ENCODE peak calls at places on chromosomes 11 and 22, in ten cellular contexts. M is transverse colon, F is HCT116, B is spleen, C is H1, W is stomach, N is suprapubic skin, V is prostate gland, P is sigmoid colon, J is endothelial cell of umbilical vein. A is an unnamed sample.

GRCh38 chr22:19891350-19892248 is 36.9 kb upstream of the GNB1L start:
- DNase-seq in P (no peak), V (no peak), J (peak), C (no peak), B (peak), M (no peak), F (no peak), N (no peak), W (no peak), A (no peak)

GRCh38 chr11:31796523-31797226 is 14.4 kb downstream of the PAX6 start:
- DNase-seq in M (no peak), C (no peak), V (no peak), P (no peak), B (no peak), F (no peak), J (no peak), N (no peak), W (no peak), A (peak)

GRCh38 chr22:45469573-45470383 is 32.9 kb upstream of the FBLN1 start:
- DNase-seq in J (no peak), F (no peak), N (no peak), C (no peak), W (no peak), V (peak), B (peak), M (no peak), P (peak), A (no peak)

GRCh38 chr11:19994712-19995111 is 165.6 kb downstream of the DBX1 start:
- DNase-seq in M (no peak), V (no peak), N (no peak), W (no peak), B (no peak), P (no peak), F (no peak), C (no peak), J (no peak), A (no peak)

GRCh38 chr11:118635237-118635591 is 27.8 kb downstream of the PHLDB1 start:
- DNase-seq in J (no peak), W (no peak), F (no peak), N (no peak), M (no peak), C (no peak), V (peak), B (no peak), P (no peak), A (no peak)

GRCh38 chr11:24295360-24295759 is 201.5 kb upstream of the LUZP2 start:
- DNase-seq in P (no peak), V (no peak), W (no peak), J (peak), N (no peak), F (no peak), C (no peak), M (no peak), B (no peak), A (no peak)

GRCh38 chr11:117412653-117413275 is 85.1 kb downstream of the CEP164 start:
- DNase-seq in N (peak), C (no peak), V (no peak), P (peak), B (no peak), M (no peak), W (no peak), F (no peak), J (no peak), A (no peak)

GRCh38 chr22:27491888-27492287 is 309.7 kb downstream of the MN1 start:
- DNase-seq in C (no peak), P (no peak), W (no peak), J (no peak), N (no peak), B (no peak), M (no peak), F (no peak), V (no peak), A (no peak)

GRCh38 chr11:3087821-3088800 is 30.9 kb upstream of the CARS1 start:
- DNase-seq in B (no peak), W (no peak), N (no peak), P (no peak), M (no peak), C (no peak), J (no peak), V (no peak), F (no peak), A (no peak)

GRCh38 chr11:134503104-134503503 is 91.1 kb upstream of the B3GAT1 start:
- DNase-seq in B (peak), J (no peak), F (no peak), V (no peak), M (no peak), W (peak), P (peak), N (peak), C (no peak), A (no peak)

GRCh38 chr11:72305077-72305476 is 61.1 kb upstream of the PHOX2A start:
- DNase-seq in N (no peak), J (no peak), B (no peak), W (no peak), P (no peak), M (no peak), F (no peak), C (no peak), V (no peak), A (no peak)

GRCh38 chr11:72309074-72309598 is 65.2 kb upstream of the PHOX2A start:
- DNase-seq in M (no peak), W (no peak), V (no peak), F (no peak), P (no peak), C (no peak), J (no peak), B (no peak), N (no peak), A (no peak)

GRCh38 chr11:72307439-72307838 is 63.5 kb upstream of the PHOX2A start:
- DNase-seq in B (no peak), N (no peak), W (no peak), P (no peak), V (no peak), M (no peak), J (no peak), C (no peak), F (no peak), A (no peak)

GRCh38 chr11:72306186-72306585 is 62.2 kb upstream of the PHOX2A start:
- DNase-seq in C (no peak), B (no peak), V (no peak), W (no peak), F (no peak), N (no peak), M (no peak), J (no peak), P (no peak), A (no peak)

DNA sequence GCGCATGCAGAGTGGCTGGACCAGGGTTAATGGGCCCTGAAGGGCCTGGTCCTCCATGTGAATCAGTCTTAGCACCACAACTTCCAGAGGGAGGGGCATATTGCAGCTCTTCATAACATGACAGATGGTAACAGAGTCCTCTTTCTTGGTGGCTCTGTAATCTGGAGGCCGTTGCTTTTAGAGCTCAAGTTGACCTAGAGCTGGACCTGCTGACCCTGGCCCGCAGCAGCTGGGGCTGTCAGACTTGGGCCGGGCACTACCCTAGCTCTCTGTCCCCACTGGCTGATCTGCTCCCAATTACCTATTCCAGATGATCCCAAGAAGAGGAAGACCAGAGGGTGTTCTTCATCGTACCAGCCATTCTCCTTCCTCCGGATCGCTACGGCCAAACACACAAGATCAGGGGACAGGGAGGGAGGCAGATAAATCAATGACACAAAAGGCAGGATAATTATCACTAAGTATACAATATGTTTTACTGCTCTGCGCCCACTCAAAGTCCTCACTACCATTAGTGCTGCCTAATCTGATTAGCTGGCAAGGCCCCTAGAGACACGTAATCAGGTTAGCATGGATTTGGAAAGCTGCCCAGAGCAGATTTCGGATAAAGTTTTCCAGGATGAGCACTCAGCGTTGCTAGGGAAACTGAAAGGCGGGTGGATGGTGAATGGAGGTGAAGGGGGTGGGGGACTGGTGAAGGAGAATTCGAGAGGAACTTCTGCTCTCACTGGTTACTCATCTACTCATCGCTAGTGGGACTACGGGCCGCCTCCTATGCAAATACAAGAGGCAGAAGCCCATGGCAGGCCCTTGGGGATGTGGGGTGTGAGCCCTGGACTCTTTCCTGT is 64.5 kb upstream of the PHOX2A start:
- DNase-seq in F (no peak), J (peak), N (no peak), B (no peak), P (no peak), M (no peak), C (no peak), W (no peak), V (no peak), A (no peak)
- TF ChIP-seq POLR2AphosphoS5 in F (no peak), J (no peak), N (no peak), B (no peak), P (no peak), M (no peak), C (no peak), W (no peak), V (no peak), A (no peak)

GRCh38 chr22:50507991-50508884 is at the start of gene NCAPH2:
- DNase-seq in J (peak), C (peak), N (peak), M (peak), F (peak), W (peak), B (peak), V (peak), P (peak), A (no peak)

GRCh38 chr22:50508897-50509296 is 873 bp downstream of the NCAPH2 start:
- DNase-seq in P (no peak), W (no peak), C (no peak), B (no peak), N (no peak), J (no peak), F (no peak), V (no peak), M (no peak), A (no peak)

GRCh38 chr22:50505776-50506610 is 1.5 kb downstream of the LMF2 start:
- DNase-seq in N (peak), F (no peak), C (no peak), V (no peak), B (peak), P (peak), W (no peak), J (no peak), M (no peak), A (no peak)

GRCh38 chr22:50506611-50507420 is 686 bp downstream of the LMF2 start:
- DNase-seq in W (no peak), P (peak), M (no peak), V (no peak), B (peak), N (peak), F (no peak), C (peak), J (no peak), A (no peak)

DNA sequence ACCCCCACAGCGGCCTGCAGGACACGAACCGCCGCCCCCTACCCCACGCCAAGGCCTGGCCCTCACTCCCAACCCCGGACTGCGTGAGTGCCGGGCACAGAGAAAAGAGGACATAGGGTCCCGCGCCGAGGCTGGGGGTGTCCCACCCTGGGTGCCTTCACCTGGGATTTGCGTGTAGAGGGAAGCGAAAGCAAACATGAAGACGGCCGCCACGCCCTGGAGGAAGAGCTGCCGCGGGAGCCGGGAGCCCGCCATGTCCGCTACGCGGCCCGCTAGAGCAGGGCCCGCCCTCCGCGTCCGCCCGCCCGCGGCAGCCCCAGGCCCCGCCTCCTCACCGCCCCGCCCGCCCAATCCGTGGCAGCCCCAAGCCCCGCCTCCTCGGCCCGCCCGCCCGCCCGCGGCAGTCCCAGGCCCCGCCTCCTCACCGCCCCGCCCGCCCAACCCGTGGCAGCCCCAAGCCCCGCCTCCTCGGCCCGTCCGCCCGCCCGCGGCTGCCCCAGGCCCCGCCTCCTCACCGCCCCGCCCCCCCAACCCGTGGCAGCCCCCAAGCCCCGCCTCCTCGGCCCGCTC is at the start of gene LMF2:
- DNase-seq in W (peak), J (peak), N (peak), B (peak), M (peak), F (no peak), C (peak), V (peak), P (peak), A (peak)
- TF ChIP-seq POLR2A in W (no peak), J (peak), N (no peak), B (no peak), M (peak), F (no peak), C (no peak), V (peak), P (peak), A (no peak)

DNA sequence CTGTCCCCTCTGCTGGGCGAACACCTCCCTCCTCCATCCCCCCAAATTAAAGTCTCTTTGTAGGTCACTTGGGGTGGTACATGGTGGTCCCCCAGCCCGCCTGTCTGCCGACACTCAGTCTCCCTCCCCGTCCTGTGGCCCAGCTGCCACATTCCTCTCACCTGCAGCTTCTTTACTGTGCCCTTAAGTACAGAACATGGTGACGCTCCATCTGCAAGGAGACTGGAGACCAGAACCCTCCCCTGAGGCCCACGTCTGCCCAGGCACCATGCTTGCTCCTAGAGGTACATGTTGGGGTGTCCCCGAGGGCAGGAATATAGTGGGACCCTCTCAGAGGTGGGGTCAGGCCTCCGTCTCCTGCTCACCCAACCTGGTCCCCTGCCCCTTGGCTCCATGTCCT is 5.6 kb upstream of the EHD1 start:
- DNase-seq in C (no peak), B (peak), V (no peak), W (no peak), J (no peak), P (no peak), N (no peak), F (no peak), M (no peak), A (no peak)
- H3K27ac ChIP-seq in C (no peak), B (no peak), V (no peak), W (no peak), J (no peak), P (no peak), N (no peak), F (no peak), M (no peak), A (no peak)

GRCh38 chr11:72003776-72004171 is 5.1 kb downstream of the IL18BP start:
- DNase-seq in M (no peak), V (no peak), B (no peak), W (no peak), F (no peak), J (no peak), C (no peak), P (peak), N (no peak), A (no peak)

GRCh38 chr11:72004515-72005346 is 6.0 kb downstream of the IL18BP start:
- DNase-seq in B (no peak), M (no peak), V (no peak), P (no peak), N (no peak), C (no peak), F (no peak), J (no peak), W (no peak), A (no peak)

GRCh38 chr11:72001255-72001654 is 2.5 kb downstream of the IL18BP start:
- DNase-seq in V (no peak), W (no peak), M (no peak), B (no peak), F (no peak), J (no peak), C (no peak), N (peak), P (peak), A (no peak)

GRCh38 chr11:72001834-72002591 is 3.3 kb downstream of the IL18BP start:
- DNase-seq in N (peak), B (no peak), M (no peak), P (no peak), V (no peak), F (no peak), J (no peak), C (no peak), W (no peak), A (no peak)

GRCh38 chr11:72002841-72003775 is 4.4 kb downstream of the IL18BP start:
- DNase-seq in N (no peak), V (no peak), B (no peak), F (no peak), C (no peak), J (no peak), M (no peak), P (no peak), W (no peak), A (no peak)
- TF ChIP-seq POLR2AphosphoS5 in N (no peak), V (no peak), B (no peak), F (peak), C (peak), J (peak), M (no peak), P (no peak), W (no peak), A (no peak)

GRCh38 chr11:62850911-62851806 is 11.8 kb upstream of the WDR74 start:
- DNase-seq in F (peak), J (no peak), B (peak), N (no peak), W (no peak), C (no peak), M (no peak), V (no peak), P (no peak), A (no peak)
- TF ChIP-seq POLR2A in F (peak), J (peak), B (no peak), N (no peak), W (no peak), C (peak), M (no peak), V (no peak), P (no peak), A (no peak)

GRCh38 chr11:35274909-35275807 is 136.2 kb downstream of the CD44 start:
- DNase-seq in M (peak), B (no peak), W (peak), V (peak), F (no peak), N (peak), C (no peak), P (peak), J (no peak), A (no peak)

GRCh38 chr11:35272391-35272821 is 133.4 kb downstream of the CD44 start:
- DNase-seq in B (no peak), J (no peak), V (no peak), M (peak), C (no peak), F (no peak), N (no peak), W (no peak), P (no peak), A (no peak)

GRCh38 chr11:35275808-35276170 is 136.8 kb downstream of the CD44 start:
- DNase-seq in N (no peak), B (no peak), M (no peak), F (no peak), C (no peak), W (no peak), V (no peak), P (no peak), J (no peak), A (no peak)

GRCh38 chr11:35277827-35278226 is 138.9 kb downstream of the CD44 start:
- DNase-seq in M (no peak), P (no peak), N (no peak), W (no peak), F (no peak), V (no peak), C (no peak), J (no peak), B (no peak), A (no peak)

DNA sequence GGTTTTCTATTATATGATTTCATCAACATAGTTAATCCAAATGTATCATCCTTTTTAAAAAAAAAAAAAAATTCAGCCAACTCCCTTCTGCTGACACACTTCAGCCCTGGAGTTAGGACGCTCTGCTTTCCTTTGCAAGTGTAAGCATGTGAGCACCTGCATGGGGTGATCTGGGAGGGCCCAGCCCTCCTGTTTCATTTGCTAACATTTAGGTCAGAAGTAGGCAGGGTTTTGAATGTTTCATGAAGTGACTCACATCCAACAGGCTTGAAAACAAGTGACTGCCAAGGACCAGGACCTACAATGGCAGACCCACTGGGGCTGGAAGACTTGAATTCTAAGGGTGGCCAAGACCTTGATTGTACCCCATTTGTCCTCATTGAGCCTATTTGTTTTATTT is 137.4 kb downstream of the CD44 start:
- DNase-seq in C (no peak), B (no peak), J (no peak), N (no peak), W (peak), M (no peak), F (no peak), V (peak), P (no peak), A (no peak)
- H3K27ac ChIP-seq in C (no peak), B (no peak), J (no peak), N (peak), W (peak), M (no peak), F (no peak), V (peak), P (no peak), A (peak)

A was measured in esophagus muscularis mucosa.